ENCODE peak calls at places on chromosomes 2 and 18, in four cellular contexts. G is K562, W is GM23338, L is upper lobe of left lung. Q is an unnamed sample. For H3K4me1 and H3K27me3, the result is how much of the 10 kb centered on the place peaks cover.

GRCh38 chr18:56148373-56148772 is 490.0 kb downstream of the TXNL1 start:
- DNase-seq in L (no peak), G (no peak), W (no peak), Q (no peak)

GRCh38 chr2:165892541-165892940 is 61.0 kb downstream of the TTC21B start:
- DNase-seq in G (no peak), L (no peak), W (no peak), Q (no peak)

GRCh38 chr2:149087751-149088150 is 49.3 kb downstream of the LYPD6B start:
- DNase-seq in G (no peak), L (no peak), W (peak), Q (no peak)

GRCh38 chr2:85437488-85438290 is 19.2 kb downstream of the SH2D6 start:
- DNase-seq in L (peak), W (peak), G (peak), Q (peak)

GRCh38 chr18:30618567-30618966 is 424.0 kb downstream of the DSC3 start:
- DNase-seq in W (no peak), G (no peak), L (no peak), Q (no peak)

GRCh38 chr2:15042824-15043223 is 410.3 kb downstream of the LRATD1 start:
- DNase-seq in G (no peak), L (no peak), W (no peak), Q (peak)

GRCh38 chr2:130385709-130386108 is 29.9 kb downstream of the PTPN18 start:
- DNase-seq in W (no peak), G (no peak), L (no peak), Q (peak)

GRCh38 chr2:28909655-28910054 is 15.2 kb downstream of the WDR43 start:
- DNase-seq in G (no peak), L (no peak), W (no peak), Q (no peak)

GRCh38 chr2:180662555-180662954 is 317.9 kb upstream of the UBE2E3 start:
- DNase-seq in W (no peak), G (no peak), L (no peak), Q (no peak)

GRCh38 chr2:183926433-183926832 is 671.9 kb upstream of the ZNF804A start:
- DNase-seq in W (no peak), G (no peak), L (no peak), Q (no peak)

GRCh38 chr2:36387258-36387916 is 31.8 kb downstream of the CRIM1 start:
- DNase-seq in W (no peak), L (no peak), G (no peak), Q (no peak)

GRCh38 chr2:73359915-73360697 is 25.5 kb upstream of the ALMS1 start:
- DNase-seq in W (peak), G (no peak), L (no peak), Q (no peak)

GRCh38 chr2:133492719-133493366 is 75.4 kb downstream of the NCKAP5 start:
- DNase-seq in W (no peak), L (no peak), G (no peak), Q (no peak)

GRCh38 chr18:75297731-75298130 is 87.1 kb downstream of the TSHZ1 start:
- DNase-seq in L (no peak), G (no peak), W (no peak), Q (no peak)

GRCh38 chr18:3449702-3450357 is at the start of gene TGIF1:
- DNase-seq in W (peak), G (peak), L (peak), Q (peak)

GRCh38 chr2:203673933-203674332 is 32.5 kb upstream of the CD28 start:
- DNase-seq in W (no peak), G (no peak), L (no peak), Q (no peak)

GRCh38 chr2:8457092-8457481 is 224.8 kb upstream of the ID2 start:
- DNase-seq in L (peak), W (peak), G (no peak), Q (peak)

GRCh38 chr2:120776649-120777048 is 41.0 kb downstream of the GLI2 start:
- DNase-seq in L (no peak), G (no peak), W (no peak), Q (no peak)

GRCh38 chr2:152920846-152921245 is 202.4 kb downstream of the ARL6IP6 start:
- DNase-seq in G (no peak), L (no peak), W (no peak), Q (peak)

GRCh38 chr2:142875010-142875409 is 2.5 kb upstream of the KYNU start:
- DNase-seq in L (no peak), G (no peak), W (no peak), Q (no peak)

GRCh38 chr2:237581751-237582746 is 8.5 kb downstream of the RAB17 start:
- DNase-seq in W (no peak), L (peak), G (peak), Q (peak)

GRCh38 chr2:241082338-241083090 is 19.6 kb downstream of the MTERF4 start:
- DNase-seq in G (no peak), L (no peak), W (no peak), Q (no peak)

GRCh38 chr2:22748909-22749308 is 636.1 kb upstream of the KLHL29 start:
- DNase-seq in G (no peak), W (no peak), L (no peak), Q (no peak)

GRCh38 chr2:239820836-239821693 is 204.1 kb downstream of the NDUFA10 start:
- DNase-seq in G (no peak), L (no peak), W (no peak), Q (peak)

GRCh38 chr2:238738917-238739316 is 109.0 kb upstream of the TWIST2 start:
- DNase-seq in G (no peak), L (no peak), W (no peak), Q (no peak)

GRCh38 chr2:207467716-207468347 is 61.9 kb upstream of the CREB1 start:
- DNase-seq in L (no peak), G (no peak), W (no peak), Q (no peak)

GRCh38 chr18:50340078-50340477 is 34.8 kb upstream of the SKA1 start:
- DNase-seq in G (no peak), L (peak), W (peak), Q (no peak)

GRCh38 chr2:152395132-152396024 is 60.4 kb downstream of the FMNL2 start:
- DNase-seq in G (no peak), L (peak), W (no peak), Q (no peak)

GRCh38 chr2:163644238-163644637 is 91.6 kb downstream of the FIGN start:
- DNase-seq in W (no peak), G (no peak), L (no peak), Q (no peak)

DNA sequence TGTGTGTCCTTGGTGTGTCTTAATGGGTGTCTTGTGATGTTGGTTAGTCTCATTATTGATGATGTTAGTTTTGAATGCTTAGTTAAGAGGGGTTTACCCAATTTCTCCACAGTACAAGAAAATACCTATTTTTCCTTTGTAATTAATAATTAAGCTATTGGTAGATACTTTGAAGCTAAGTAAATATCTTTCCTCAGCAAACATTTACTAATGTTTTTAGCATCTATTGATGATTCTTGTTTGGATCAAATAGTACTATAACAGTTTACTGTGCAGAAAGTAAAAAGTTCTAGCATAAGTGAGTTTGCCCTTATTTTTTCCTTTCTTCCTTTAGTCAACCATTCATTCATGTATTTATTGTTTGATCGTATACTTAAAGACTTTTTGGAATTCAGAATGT is 19.1 kb downstream of the MAP3K20 start:
- DNase-seq in G (no peak), W (no peak), L (no peak), Q (no peak)
- TF ChIP-seq POLR2AphosphoS5 in G (no peak), W (no peak), L (no peak), Q (no peak)

GRCh38 chr18:24177499-24178133 is 38.8 kb downstream of the CABYR start:
- DNase-seq in G (no peak), W (no peak), L (no peak), Q (no peak)

GRCh38 chr18:24181806-24182205 is 42.9 kb downstream of the CABYR start:
- DNase-seq in L (no peak), G (no peak), W (no peak), Q (no peak)

GRCh38 chr18:24185805-24186204 is 46.9 kb downstream of the CABYR start:
- DNase-seq in L (no peak), G (no peak), W (no peak), Q (no peak)

GRCh38 chr18:24176727-24177416 is 38.0 kb downstream of the CABYR start:
- DNase-seq in W (peak), G (peak), L (no peak), Q (peak)

DNA sequence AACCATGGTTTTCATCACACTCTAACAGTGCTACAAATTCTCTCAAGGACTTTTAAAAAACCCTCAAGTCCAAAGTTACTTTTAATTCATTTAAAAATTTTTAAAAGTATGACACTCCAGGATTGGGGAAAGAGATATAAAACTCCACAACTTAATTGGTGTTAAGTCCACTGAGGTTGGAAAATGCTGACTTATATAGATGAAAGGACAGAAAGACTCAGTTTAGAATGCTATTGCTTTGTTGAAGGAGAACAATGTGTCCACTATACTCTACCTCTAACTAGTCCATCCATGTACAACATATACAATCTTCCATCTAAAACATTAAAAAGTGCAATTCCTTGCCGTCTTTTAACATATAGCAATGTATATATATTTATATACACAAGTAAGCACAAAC is 41.2 kb downstream of the CABYR start:
- DNase-seq in G (no peak), L (no peak), W (no peak), Q (no peak)
- H3K4me1 ChIP-seq in G (under half), L (under half), W (under half), Q (under half)

DNA sequence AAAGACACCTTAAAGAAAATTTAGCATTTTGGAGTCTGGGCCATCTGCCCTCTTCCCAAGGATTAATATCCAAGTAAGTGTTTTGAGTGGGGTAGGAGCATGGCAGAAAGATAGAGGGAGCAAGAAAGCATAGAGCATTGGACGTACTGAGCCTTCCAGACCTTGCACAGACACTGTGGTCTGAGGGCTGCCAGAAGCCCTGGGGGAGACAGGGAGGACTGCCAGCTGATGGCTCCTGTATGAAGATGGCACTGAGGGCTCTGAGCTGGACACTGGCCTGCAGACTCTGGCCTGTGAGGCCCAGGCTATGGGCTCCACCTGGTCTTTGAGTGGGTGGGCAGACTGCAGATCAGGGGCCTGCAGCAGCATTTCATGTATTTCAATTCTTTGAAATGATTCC is 2.9 kb upstream of the PKDCC start:
- DNase-seq in G (no peak), L (no peak), W (no peak), Q (no peak)
- H3K27me3 ChIP-seq in G (under half), L (under half), W (under half), Q (under half)

GRCh38 chr18:62449490-62450104 is 73.2 kb upstream of the ZCCHC2 start:
- DNase-seq in L (no peak), G (no peak), W (no peak), Q (no peak)

GRCh38 chr18:62448426-62448825 is 74.4 kb upstream of the ZCCHC2 start:
- DNase-seq in L (no peak), W (no peak), G (no peak), Q (no peak)

GRCh38 chr18:62452280-62452824 is 70.5 kb upstream of the ZCCHC2 start:
- DNase-seq in G (no peak), L (no peak), W (no peak), Q (no peak)

GRCh38 chr18:62450175-62450545 is 72.7 kb upstream of the ZCCHC2 start:
- DNase-seq in W (no peak), L (no peak), G (no peak), Q (no peak)

DNA sequence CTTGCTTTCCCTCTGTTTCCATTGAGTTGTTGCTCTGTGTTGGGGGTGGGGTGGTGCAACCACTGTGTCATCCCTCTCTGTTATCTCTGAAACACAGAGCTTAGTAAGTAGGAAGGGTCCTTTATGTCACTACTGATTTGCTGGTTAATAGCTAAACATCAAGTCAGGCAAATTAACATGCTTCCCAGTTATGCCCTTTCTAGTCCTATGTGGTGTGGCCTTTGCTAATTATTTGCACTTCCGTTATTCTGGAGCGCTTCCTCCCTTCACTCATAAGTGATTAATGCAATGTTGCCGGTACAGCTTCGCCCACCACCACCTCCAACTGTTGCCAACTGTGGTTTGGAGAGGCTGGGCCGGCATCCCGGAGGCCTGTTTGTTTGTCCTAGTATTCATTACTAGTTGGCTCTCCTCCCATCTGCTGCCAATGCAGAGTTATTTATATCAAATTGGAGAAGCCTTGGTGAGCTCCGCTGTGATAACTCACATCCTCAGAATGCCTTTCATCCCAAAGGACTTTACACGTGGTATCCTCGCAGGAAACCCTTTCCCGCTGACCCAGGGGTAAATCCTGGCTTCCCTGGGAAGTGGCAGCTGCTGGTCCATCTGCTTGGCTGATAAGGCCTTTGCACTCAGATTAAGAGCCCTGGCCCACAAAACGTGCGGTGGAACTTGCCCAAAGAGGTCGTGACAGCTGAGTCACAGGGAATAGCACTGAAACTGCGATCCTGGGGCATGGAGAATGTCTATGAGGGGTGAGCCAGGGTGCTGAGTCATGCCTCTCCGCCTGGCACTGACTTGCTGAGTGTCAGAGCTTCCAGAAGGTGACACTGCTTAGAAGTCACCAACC is 72.1 kb upstream of the ZCCHC2 start:
- DNase-seq in L (no peak), G (peak), W (no peak), Q (peak)
- TF ChIP-seq POLR2AphosphoS5 in L (peak), G (peak), W (no peak), Q (no peak)

DNA sequence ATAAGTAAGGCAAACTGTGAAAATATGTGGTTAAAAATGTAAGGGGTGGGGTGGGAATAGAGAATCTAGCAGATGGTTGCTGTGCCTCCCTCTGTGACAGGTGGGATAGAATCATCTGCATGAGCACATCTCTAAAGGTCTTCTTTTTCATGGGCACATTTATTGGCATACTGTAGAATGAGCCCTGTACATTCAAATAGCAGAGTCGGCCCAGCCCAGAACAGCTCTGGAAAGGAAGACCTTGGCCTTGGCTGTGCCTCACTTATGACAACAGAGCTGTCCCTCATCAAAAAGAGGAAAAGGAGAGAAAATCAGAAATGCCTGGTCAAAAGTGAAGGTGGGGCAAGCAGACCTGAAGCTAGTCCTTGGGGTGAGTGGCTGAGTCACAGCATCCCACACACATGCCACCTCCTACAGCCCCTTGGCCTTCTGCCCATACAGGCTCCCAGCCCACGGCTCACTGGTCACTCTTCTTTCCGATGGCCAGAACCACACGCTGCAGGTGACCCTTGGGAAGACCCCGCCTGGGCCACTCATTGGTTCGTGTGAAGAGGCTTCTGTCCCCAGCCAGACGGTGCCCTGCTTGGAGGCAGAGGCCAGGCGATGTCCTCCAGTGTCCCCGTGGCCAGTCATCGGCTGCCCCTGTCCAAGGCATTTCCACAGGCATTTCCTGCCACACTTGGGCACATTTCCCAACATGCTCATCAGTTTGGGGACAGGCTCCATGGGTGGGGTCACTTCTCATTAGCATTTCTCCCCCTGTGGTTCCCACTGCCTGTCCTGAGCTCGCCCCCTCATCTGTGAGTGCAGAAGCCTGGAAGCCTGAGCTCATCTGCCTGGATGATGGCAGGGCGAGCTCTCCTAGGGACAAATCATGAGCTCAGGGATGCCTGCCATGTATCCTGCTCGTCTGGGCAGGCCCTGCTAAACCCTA is 113.6 kb downstream of the MCFD2 start:
- DNase-seq in G (peak), W (no peak), L (peak), Q (no peak)
- H3K4me1 ChIP-seq in G (under half), W (under half), L (under half), Q (under half)

GRCh38 chr18:78977627-78978271 is 1.9 kb upstream of the SALL3 start:
- DNase-seq in W (peak), L (peak), G (no peak), Q (no peak)

GRCh38 chr18:78976697-78977626 is 2.7 kb upstream of the SALL3 start:
- DNase-seq in L (peak), W (peak), G (no peak), Q (no peak)

GRCh38 chr18:78975282-78975681 is 4.3 kb upstream of the SALL3 start:
- DNase-seq in L (no peak), G (no peak), W (no peak), Q (no peak)

GRCh38 chr18:78974115-78974740 is 5.4 kb upstream of the SALL3 start:
- DNase-seq in W (peak), L (peak), G (no peak), Q (no peak)

DNA sequence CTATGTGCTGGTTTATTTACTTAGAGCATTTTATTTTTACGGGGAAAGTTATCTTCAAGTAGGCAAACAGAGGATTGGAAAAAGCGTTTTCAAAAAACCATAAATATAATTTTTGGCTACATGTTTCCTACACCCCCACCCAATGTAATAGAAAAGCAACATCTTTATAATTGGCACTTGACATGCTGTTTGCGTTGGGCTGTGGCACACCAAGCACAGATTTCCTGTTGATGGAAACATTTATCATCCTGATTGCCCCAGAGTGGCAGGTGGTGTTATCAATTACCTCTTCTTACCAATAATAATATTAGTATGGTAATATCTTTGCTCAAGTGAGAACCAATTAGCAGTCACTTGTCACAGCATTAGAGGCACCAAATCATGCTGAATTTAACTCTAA is 3.9 kb upstream of the SALL3 start:
- DNase-seq in G (no peak), L (no peak), W (no peak), Q (no peak)
- H3K27me3 ChIP-seq in G (under half), L (half or more), W (half or more), Q (half or more)

GRCh38 chr2:160427629-160428424 is 65.8 kb downstream of the RBMS1 start:
- DNase-seq in L (no peak), G (no peak), W (no peak), Q (no peak)
- TF ChIP-seq POLR2AphosphoS5 in L (no peak), G (no peak), W (no peak), Q (peak)